ENCODE peak calls at places on chromosomes 1 and 21, in six cellular contexts. L is pancreas; D is CD8-positive, alpha-beta T cell; K is CD4-positive, CD25-positive, alpha-beta regulatory T cell; Z is AG09309; I is upper lobe of right lung. H is an unnamed sample.

GRCh38 chr1:235112297-235113182 is 16.1 kb downstream of the TOMM20 start:
- DNase-seq in L (no peak), D (no peak), K (no peak), Z (no peak), I (no peak), H (no peak)

GRCh38 chr1:17904290-17904689 is 149.2 kb downstream of the ACTL8 start:
- DNase-seq in L (peak; percentile 77), D (no peak), K (no peak), Z (no peak), I (peak; percentile 22), H (no peak)

GRCh38 chr1:183163311-183163710 is 22.8 kb upstream of the LAMC2 start:
- DNase-seq in L (no peak), D (no peak), K (no peak), Z (peak; percentile 58), I (no peak), H (no peak)

GRCh38 chr1:158422215-158422614 is 3.8 kb downstream of the OR10K2 start:
- DNase-seq in L (no peak), D (no peak), K (no peak), Z (no peak), I (no peak), H (no peak)

GRCh38 chr1:202121006-202121405 is 1.7 kb upstream of the GPR37L1 start:
- DNase-seq in L (no peak), D (no peak), K (no peak), Z (no peak), I (no peak), H (no peak)

GRCh38 chr1:118504231-118504644 is 319.2 kb upstream of the SPAG17 start:
- DNase-seq in L (no peak), D (no peak), K (no peak), Z (no peak), I (no peak), H (no peak)

GRCh38 chr1:197981546-197981945 is 64.4 kb downstream of the LHX9 start:
- DNase-seq in L (no peak), D (no peak), K (no peak), Z (no peak), I (no peak), H (no peak)

GRCh38 chr1:241842565-241842964 is 5.4 kb upstream of the EXO1 start:
- DNase-seq in L (no peak), D (no peak), K (no peak), Z (no peak), I (no peak), H (no peak)

GRCh38 chr1:226126824-226127591 is 59.5 kb downstream of the ACBD3 start:
- DNase-seq in L (no peak), D (no peak), K (no peak), Z (no peak), I (peak; percentile 60), H (peak; percentile 54)

GRCh38 chr1:176949033-176949662 is 215.4 kb downstream of the ASTN1 start:
- DNase-seq in L (peak; percentile 75), D (no peak), K (no peak), Z (no peak), I (peak; percentile 78), H (no peak)

GRCh38 chr1:4527819-4528218 is 126.6 kb upstream of the AJAP1 start:
- DNase-seq in L (peak; percentile 17), D (no peak), K (no peak), Z (no peak), I (no peak), H (no peak)

GRCh38 chr1:111222308-111223125 is 5.0 kb upstream of the CHI3L2 start:
- DNase-seq in L (peak; percentile 81), D (peak; percentile 80), K (peak; percentile 55), Z (no peak), I (peak; percentile 88), H (peak; percentile 83)

GRCh38 chr1:111225717-111226400 is 1.7 kb upstream of the CHI3L2 start:
- DNase-seq in L (no peak), D (peak; percentile 44), K (no peak), Z (no peak), I (no peak), H (no peak)

GRCh38 chr1:111223126-111223443 is 4.4 kb upstream of the CHI3L2 start:
- DNase-seq in L (no peak), D (no peak), K (no peak), Z (no peak), I (no peak), H (no peak)

GRCh38 chr1:111227434-111227833 is at the start of gene CHI3L2:
- DNase-seq in L (no peak), D (no peak), K (no peak), Z (peak; percentile 39), I (no peak), H (no peak)

GRCh38 chr1:111225091-111225490 is 2.4 kb upstream of the CHI3L2 start:
- DNase-seq in L (no peak), D (no peak), K (no peak), Z (no peak), I (no peak), H (no peak)
- H3K4me3 ChIP-seq in L (no peak overlapping the region), D (peak overlapping the region; percentile 4), K (peak overlapping the region; percentile 79), Z (no peak overlapping the region), I (no peak overlapping the region), H (no peak overlapping the region)

GRCh38 chr1:220045356-220046051 is 801 bp downstream of the EPRS1 start:
- DNase-seq in L (no peak), D (no peak), K (no peak), Z (no peak), I (no peak), H (no peak)
- H3K4me3 ChIP-seq in L (peak overlapping the region; percentile 72), D (peak overlapping the region; percentile 89), K (peak overlapping the region; percentile 98), Z (peak overlapping the region; percentile 99), I (peak overlapping the region; percentile 90), H (peak overlapping the region; percentile 92)

DNA sequence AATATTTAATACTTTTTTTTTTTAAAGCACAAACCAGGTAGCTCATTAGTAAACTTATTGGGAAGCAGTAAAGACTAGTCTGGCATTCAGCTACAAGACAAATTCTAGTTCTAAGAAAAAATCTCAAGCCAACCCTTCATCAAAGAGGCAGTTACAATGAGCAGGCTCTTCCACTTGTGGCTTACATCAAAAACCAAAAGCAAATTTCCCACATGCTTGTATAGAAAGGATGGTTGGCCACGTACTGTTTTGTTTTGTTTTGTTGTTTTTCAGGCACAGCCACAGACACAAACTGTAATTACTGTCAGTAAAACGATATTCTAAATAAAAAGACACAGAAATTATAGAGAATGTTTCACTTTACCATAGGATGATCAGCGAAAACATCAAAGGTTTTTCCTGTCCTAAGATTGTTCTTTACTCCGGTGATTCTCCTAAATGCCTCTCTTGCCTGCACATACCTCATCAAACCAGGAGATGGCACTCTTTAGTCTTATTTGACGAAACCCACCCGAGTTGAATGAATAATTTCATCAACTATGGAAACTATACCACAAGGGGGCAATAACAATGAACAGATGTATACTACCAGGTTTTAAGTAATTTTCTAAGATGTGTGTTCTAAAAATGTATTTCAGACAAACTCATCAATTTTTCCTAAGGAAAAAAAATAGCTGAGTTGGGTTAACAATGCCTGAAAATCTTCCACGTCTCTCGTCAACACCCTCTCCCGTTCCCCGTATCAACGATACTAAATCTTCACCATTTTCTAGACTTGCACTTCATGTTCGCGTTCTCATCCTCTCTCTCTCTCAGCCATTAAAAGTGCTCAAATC is 26.9 kb downstream of the RPL5 start:
- DNase-seq in L (no peak), D (peak; percentile 43), K (peak; percentile 52), Z (peak; percentile 63), I (no peak), H (peak; percentile 68)
- H3K4me3 ChIP-seq in L (peak overlapping the region; percentile 4), D (no peak overlapping the region), K (peak overlapping the region; percentile 57), Z (no peak overlapping the region), I (peak overlapping the region; percentile 3), H (peak overlapping the region; percentile 28)

GRCh38 chr1:43058056-43058455 is 99.4 kb upstream of the SLC2A1 start:
- DNase-seq in L (no peak), D (no peak), K (no peak), Z (no peak), I (no peak), H (no peak)
- H3K4me3 ChIP-seq in L (no peak overlapping the region), D (no peak overlapping the region), K (no peak overlapping the region), Z (no peak overlapping the region), I (no peak overlapping the region), H (no peak overlapping the region)

GRCh38 chr21:42747267-42747701 is 93.9 kb downstream of the PDE9A start:
- DNase-seq in L (no peak), D (no peak), K (no peak), Z (no peak), I (peak; percentile 66), H (peak; percentile 59)
- H3K4me3 ChIP-seq in L (no peak overlapping the region), D (peak overlapping the region; percentile 12), K (peak overlapping the region; percentile 53), Z (no peak overlapping the region), I (no peak overlapping the region), H (no peak overlapping the region)

GRCh38 chr1:64363616-64364015 is 106.3 kb upstream of the CACHD1 start:
- DNase-seq in L (no peak), D (no peak), K (no peak), Z (no peak), I (no peak), H (no peak)
- H3K4me3 ChIP-seq in L (no peak overlapping the region), D (no peak overlapping the region), K (no peak overlapping the region), Z (no peak overlapping the region), I (no peak overlapping the region), H (no peak overlapping the region)

DNA sequence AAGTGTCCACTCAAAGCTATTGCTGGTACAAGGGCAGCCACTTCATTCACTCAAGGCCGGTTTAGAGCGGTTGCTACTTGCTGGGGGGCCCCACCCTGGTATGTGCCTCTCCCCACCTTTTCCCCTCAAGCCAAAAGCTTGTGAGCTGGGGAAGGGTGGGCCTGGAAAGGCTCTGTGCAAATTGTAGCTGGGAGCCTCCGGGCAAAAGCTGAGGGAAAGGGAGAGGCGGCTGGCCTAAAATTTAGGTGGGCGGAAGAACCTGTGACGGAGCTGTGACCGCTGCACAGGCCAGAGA is 306 bp upstream of the SH3D21 start:
- DNase-seq in L (no peak), D (no peak), K (no peak), Z (no peak), I (no peak), H (no peak)
- H3K4me3 ChIP-seq in L (peak overlapping the region; percentile 44), D (peak overlapping the region; percentile 58), K (no peak overlapping the region), Z (no peak overlapping the region), I (peak overlapping the region; percentile 70), H (peak overlapping the region; percentile 73)

DNA sequence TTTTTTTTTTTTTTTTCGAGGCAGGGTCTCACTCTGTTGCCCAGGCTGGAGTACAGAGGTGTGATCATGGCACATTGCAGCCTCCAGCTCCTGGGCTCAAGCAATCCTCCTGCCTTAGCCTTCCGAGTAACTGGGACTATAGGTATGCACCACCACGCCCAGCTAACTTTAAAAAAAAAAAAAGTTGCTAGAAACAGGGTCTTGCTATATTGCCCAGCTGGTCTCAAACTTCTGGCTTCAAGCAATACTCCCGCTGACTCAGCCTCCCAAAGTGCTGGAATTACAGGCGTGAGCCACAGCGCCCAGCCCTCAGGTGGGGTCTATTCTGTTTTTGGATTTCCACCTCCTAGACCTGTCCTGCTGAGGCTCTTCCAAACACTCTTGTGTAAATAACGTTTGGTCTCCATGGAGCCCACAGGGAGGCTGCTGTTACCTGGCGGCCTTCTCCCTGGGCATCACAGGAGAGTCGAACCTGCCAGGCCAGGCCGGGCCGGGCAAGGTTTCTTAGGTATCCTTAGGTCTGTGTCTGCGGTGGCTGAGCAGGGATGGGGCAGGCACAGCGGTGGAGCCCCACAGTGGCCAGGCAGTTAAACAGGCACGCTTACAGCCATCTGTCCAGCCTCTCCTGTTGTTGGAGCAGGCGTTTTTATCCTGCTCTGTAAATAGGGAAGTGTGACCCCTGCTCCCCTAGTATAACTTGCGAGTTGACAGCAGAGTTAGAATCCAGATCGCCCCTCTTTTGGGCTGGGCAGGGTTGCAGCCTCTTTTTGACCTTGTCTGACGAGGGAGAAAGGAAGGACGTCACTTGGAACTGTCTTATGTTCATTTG is 18.8 kb downstream of the PLEKHM2 start:
- DNase-seq in L (no peak), D (no peak), K (no peak), Z (no peak), I (no peak), H (no peak)
- H3K4me3 ChIP-seq in L (peak overlapping the region; percentile 11), D (no peak overlapping the region), K (no peak overlapping the region), Z (no peak overlapping the region), I (no peak overlapping the region), H (no peak overlapping the region)